ENCODE peak calls at places on chromosome 2, in seven cellular contexts. One of them, this sample, is unnamed.

GRCh38 chr2:9235388-9236344 is 29.1 kb downstream of the ASAP2 start:
- DNase-seq in ovary: no peak
- DNase-seq in stimulated activated CD4-positive, alpha-beta T cell treated with anti-CD3 and anti-CD28 coated beads, Interleukin-4, amount 100 ng/mL, for 24 hours: no peak
- DNase-seq in type B pancreatic cell: no peak
- DNase-seq in heart right ventricle: no peak
- DNase-seq in HFFc6: peak
- DNase-seq in left ventricle myocardium inferior: no peak
- DNase-seq in this sample: no peak

GRCh38 chr2:101655941-101656422 is 41.5 kb upstream of the MAP4K4 start:
- DNase-seq in ovary: no peak
- DNase-seq in type B pancreatic cell: no peak
- DNase-seq in HFFc6: no peak
- DNase-seq in heart right ventricle: no peak
- DNase-seq in left ventricle myocardium inferior: no peak
- DNase-seq in stimulated activated CD4-positive, alpha-beta T cell treated with anti-CD3 and anti-CD28 coated beads, Interleukin-4, amount 100 ng/mL, for 24 hours: no peak
- DNase-seq in this sample: no peak

GRCh38 chr2:45014016-45014702 is 4.9 kb upstream of the SIX2 start:
- DNase-seq in HFFc6: no peak
- DNase-seq in type B pancreatic cell: no peak
- DNase-seq in stimulated activated CD4-positive, alpha-beta T cell treated with anti-CD3 and anti-CD28 coated beads, Interleukin-4, amount 100 ng/mL, for 24 hours: no peak
- DNase-seq in heart right ventricle: peak
- DNase-seq in left ventricle myocardium inferior: peak
- DNase-seq in ovary: no peak
- DNase-seq in this sample: no peak

GRCh38 chr2:45166229-45166890 is 157.1 kb upstream of the SIX2 start:
- DNase-seq in left ventricle myocardium inferior: no peak
- DNase-seq in stimulated activated CD4-positive, alpha-beta T cell treated with anti-CD3 and anti-CD28 coated beads, Interleukin-4, amount 100 ng/mL, for 24 hours: no peak
- DNase-seq in type B pancreatic cell: no peak
- DNase-seq in HFFc6: no peak
- DNase-seq in heart right ventricle: no peak
- DNase-seq in ovary: no peak
- DNase-seq in this sample: no peak

GRCh38 chr2:56167616-56168015 is 16.2 kb upstream of the CCDC85A start:
- DNase-seq in type B pancreatic cell: no peak
- DNase-seq in HFFc6: no peak
- DNase-seq in heart right ventricle: no peak
- DNase-seq in left ventricle myocardium inferior: no peak
- DNase-seq in stimulated activated CD4-positive, alpha-beta T cell treated with anti-CD3 and anti-CD28 coated beads, Interleukin-4, amount 100 ng/mL, for 24 hours: no peak
- DNase-seq in ovary: no peak
- DNase-seq in this sample: no peak

GRCh38 chr2:171711351-171711750 is 24.1 kb downstream of the DYNC1I2 start:
- DNase-seq in left ventricle myocardium inferior: no peak
- DNase-seq in type B pancreatic cell: no peak
- DNase-seq in heart right ventricle: no peak
- DNase-seq in ovary: no peak
- DNase-seq in HFFc6: peak
- DNase-seq in stimulated activated CD4-positive, alpha-beta T cell treated with anti-CD3 and anti-CD28 coated beads, Interleukin-4, amount 100 ng/mL, for 24 hours: no peak
- DNase-seq in this sample: no peak

GRCh38 chr2:217060516-217060915 is 200.7 kb upstream of the TNP1 start:
- DNase-seq in left ventricle myocardium inferior: no peak
- DNase-seq in stimulated activated CD4-positive, alpha-beta T cell treated with anti-CD3 and anti-CD28 coated beads, Interleukin-4, amount 100 ng/mL, for 24 hours: no peak
- DNase-seq in heart right ventricle: no peak
- DNase-seq in ovary: no peak
- DNase-seq in type B pancreatic cell: no peak
- DNase-seq in HFFc6: no peak
- DNase-seq in this sample: no peak

GRCh38 chr2:98604547-98604946 is 3.8 kb downstream of the COA5 start:
- DNase-seq in type B pancreatic cell: no peak
- DNase-seq in stimulated activated CD4-positive, alpha-beta T cell treated with anti-CD3 and anti-CD28 coated beads, Interleukin-4, amount 100 ng/mL, for 24 hours: no peak
- DNase-seq in HFFc6: no peak
- DNase-seq in heart right ventricle: no peak
- DNase-seq in left ventricle myocardium inferior: no peak
- DNase-seq in ovary: no peak
- DNase-seq in this sample: no peak

GRCh38 chr2:61255580-61256437 is 93.8 kb downstream of the C2orf74 start:
- DNase-seq in left ventricle myocardium inferior: no peak
- DNase-seq in type B pancreatic cell: no peak
- DNase-seq in stimulated activated CD4-positive, alpha-beta T cell treated with anti-CD3 and anti-CD28 coated beads, Interleukin-4, amount 100 ng/mL, for 24 hours: no peak
- DNase-seq in ovary: no peak
- DNase-seq in HFFc6: peak
- DNase-seq in heart right ventricle: no peak
- DNase-seq in this sample: no peak

GRCh38 chr2:31137211-31138036 is 816 bp downstream of the GALNT14 start:
- DNase-seq in heart right ventricle: no peak
- DNase-seq in HFFc6: no peak
- DNase-seq in stimulated activated CD4-positive, alpha-beta T cell treated with anti-CD3 and anti-CD28 coated beads, Interleukin-4, amount 100 ng/mL, for 24 hours: no peak
- DNase-seq in left ventricle myocardium inferior: no peak
- DNase-seq in type B pancreatic cell: no peak
- DNase-seq in ovary: no peak
- DNase-seq in this sample: peak